ENCODE peak calls at places on chromosomes 11 and 22, in four cellular contexts. B, I, F and A are unnamed samples.

GRCh38 chr22:31287818-31288495 is 4.3 kb downstream of the PIK3IP1 start:
- DNase-seq in B (peak), I (no peak), F (no peak), A (no peak)

GRCh38 chr11:1931791-1932480 is 12.4 kb downstream of the TNNT3 start:
- DNase-seq in B (no peak), I (peak), F (peak), A (no peak)

GRCh38 chr22:40721266-40721665 is 42.0 kb downstream of the MCHR1 start:
- DNase-seq in B (no peak), I (no peak), F (no peak), A (no peak)

GRCh38 chr11:107123022-107123421 is 104.7 kb upstream of the GUCY1A2 start:
- DNase-seq in B (no peak), I (no peak), F (no peak), A (no peak)

GRCh38 chr22:22593964-22594656 is 35.0 kb upstream of the PRAME start:
- DNase-seq in B (no peak), I (no peak), F (peak), A (peak)

GRCh38 chr11:2775083-2775625 is 75.4 kb upstream of the KCNQ1OT1 start:
- DNase-seq in B (peak), I (peak), F (peak), A (no peak)

GRCh38 chr11:62336949-62337681 is at the start of gene ASRGL1:
- DNase-seq in B (peak), I (peak), F (peak), A (peak)

GRCh38 chr22:49203091-49203862 is 624.4 kb downstream of the BRD1 start:
- DNase-seq in B (peak), I (peak), F (peak), A (no peak)

GRCh38 chr11:126197277-126197939 is 14.0 kb downstream of the RPUSD4 start:
- DNase-seq in B (no peak), I (no peak), F (peak), A (no peak)

GRCh38 chr11:6557063-6557462 is 46.4 kb downstream of the RRP8 start:
- DNase-seq in B (no peak), I (no peak), F (peak), A (no peak)

GRCh38 chr22:30776476-30776875 is 81.8 kb downstream of the OSBP2 start:
- DNase-seq in B (no peak), I (no peak), F (no peak), A (no peak)

GRCh38 chr11:105181521-105181920 is 42.0 kb upstream of the CARD18 start:
- DNase-seq in B (no peak), I (no peak), F (no peak), A (no peak)

GRCh38 chr11:19846654-19847330 is 134.2 kb downstream of the NAV2 start:
- DNase-seq in B (no peak), I (no peak), F (no peak), A (no peak)

GRCh38 chr22:50526849-50527801 is 1.7 kb upstream of the SCO2 start:
- DNase-seq in B (peak), I (peak), F (peak), A (peak)

GRCh38 chr11:14789879-14790484 is 102.0 kb downstream of the CYP2R1 start:
- DNase-seq in B (no peak), I (no peak), F (no peak), A (no peak)

GRCh38 chr11:62552465-62552782 is 5.8 kb upstream of the AHNAK start:
- DNase-seq in B (peak), I (peak), F (no peak), A (no peak)

GRCh38 chr11:4211991-4212390 is 117.4 kb downstream of the RRM1 start:
- DNase-seq in B (no peak), I (no peak), F (no peak), A (no peak)

GRCh38 chr11:14446701-14447169 is 52.9 kb downstream of the COPB1 start:
- DNase-seq in B (no peak), I (no peak), F (no peak), A (no peak)

GRCh38 chr11:48103621-48104561 is 112.7 kb upstream of the OR4B1 start:
- DNase-seq in B (no peak), I (peak), F (no peak), A (no peak)

GRCh38 chr11:134361661-134362060 is 29.9 kb downstream of the GLB1L2 start:
- DNase-seq in B (peak), I (no peak), F (peak), A (peak)

GRCh38 chr22:50441428-50441993 is 33.3 kb downstream of the SBF1 start:
- DNase-seq in B (no peak), I (peak), F (no peak), A (peak)

GRCh38 chr11:117239295-117239694 is 6.8 kb downstream of the RNF214 start:
- DNase-seq in B (no peak), I (no peak), F (no peak), A (no peak)

GRCh38 chr11:17927643-17928343 is 85.1 kb downstream of the SERGEF start:
- DNase-seq in B (no peak), I (no peak), F (no peak), A (no peak)

GRCh38 chr11:96109265-96110030 is 185.5 kb upstream of the MTMR2 start:
- DNase-seq in B (no peak), I (no peak), F (no peak), A (no peak)

GRCh38 chr11:78857688-78858087 is 283.0 kb upstream of the NARS2 start:
- DNase-seq in B (no peak), I (no peak), F (no peak), A (no peak)
- TF ChIP-seq POLR2A in B (no peak), I (no peak), F (no peak), A (no peak)

GRCh38 chr11:93288767-93289166 is 41.8 kb upstream of the DEUP1 start:
- DNase-seq in B (no peak), I (no peak), F (no peak), A (no peak)

GRCh38 chr11:93290061-93290460 is 40.5 kb upstream of the DEUP1 start:
- DNase-seq in B (no peak), I (no peak), F (no peak), A (no peak)

GRCh38 chr11:93288079-93288478 is 42.5 kb upstream of the DEUP1 start:
- DNase-seq in B (no peak), I (no peak), F (no peak), A (no peak)

GRCh38 chr11:93291889-93292288 is 38.7 kb upstream of the DEUP1 start:
- DNase-seq in B (no peak), I (no peak), F (no peak), A (no peak)

DNA sequence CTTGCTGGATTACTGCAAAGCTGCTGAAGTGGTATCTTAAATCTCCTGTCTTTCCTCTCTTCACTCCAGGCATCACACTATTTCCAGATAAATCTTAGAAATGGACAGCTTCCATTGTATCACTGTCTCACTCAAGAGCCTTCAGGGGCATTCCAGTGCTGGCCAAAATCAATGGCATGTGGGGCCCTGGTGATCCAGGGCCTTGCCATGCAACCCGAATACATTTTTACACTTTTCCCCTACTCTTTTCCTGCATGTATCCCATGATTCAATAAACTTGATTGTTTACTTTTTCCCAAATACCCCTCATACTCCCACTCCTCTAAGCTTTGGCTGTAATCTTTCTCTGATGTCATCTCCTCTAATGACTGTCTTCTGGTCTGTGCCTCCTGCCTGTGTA is 39.4 kb upstream of the DEUP1 start:
- DNase-seq in B (no peak), I (no peak), F (no peak), A (no peak)
- H3K27ac ChIP-seq in B (no peak), I (no peak), F (no peak), A (no peak)

GRCh38 chr22:20530368-20531153 is 23.2 kb downstream of the MED15 start:
- DNase-seq in B (no peak), I (peak), F (no peak), A (no peak)
- TF ChIP-seq CTCF in B (no peak), I (no peak), F (no peak), A (no peak)

DNA sequence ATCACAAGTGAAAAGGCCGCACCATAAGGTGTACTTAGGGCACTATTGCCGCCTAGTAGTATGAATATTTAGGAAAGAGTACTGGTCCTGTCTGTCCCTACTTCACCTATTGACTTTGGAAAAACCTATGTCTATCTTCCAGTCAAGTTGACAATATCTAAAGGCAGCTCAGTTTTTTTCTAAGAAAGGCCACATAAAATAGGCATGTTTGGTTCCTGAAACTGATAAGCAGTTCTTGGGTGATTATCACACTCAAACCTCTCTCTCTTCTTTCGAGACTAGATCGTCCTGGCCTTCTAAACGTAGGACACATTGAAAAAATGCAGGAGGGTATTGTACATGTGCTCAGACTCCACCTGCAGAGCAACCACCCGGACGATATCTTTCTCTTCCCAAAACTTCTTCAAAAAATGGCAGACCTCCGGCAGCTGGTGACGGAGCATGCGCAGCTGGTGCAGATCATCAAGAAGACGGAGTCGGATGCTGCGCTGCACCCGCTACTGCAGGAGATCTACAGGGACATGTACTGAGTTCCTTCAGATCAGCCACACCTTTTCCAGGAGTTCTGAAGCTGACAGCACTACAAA is 15.1 kb downstream of the CDPF1 start:
- DNase-seq in B (peak), I (no peak), F (no peak), A (no peak)
- TF ChIP-seq POLR2A in B (no peak), I (no peak), F (no peak), A (no peak)

GRCh38 chr22:37904572-37905533 is 1.2 kb upstream of the MICALL1 start:
- DNase-seq in B (peak), I (peak), F (no peak), A (peak)
- H3K27ac ChIP-seq in B (peak), I (peak), F (peak), A (peak)

GRCh38 chr11:84993386-84993785 is 633.8 kb downstream of the DLG2 start:
- DNase-seq in B (no peak), I (no peak), F (no peak), A (no peak)
- TF ChIP-seq CTCF in B (no peak), I (no peak), F (no peak), A (no peak)